ENCODE peak calls at places on chromosomes 11 and 22, in nine cellular contexts. One of them, this sample, is unnamed. For H3K4me1, the result is how much of the 10 kb centered on the place peaks cover.

GRCh38 chr11:77089004-77089545 is 13.6 kb upstream of the OMP start:
- DNase-seq in right lobe of liver: no peak
- DNase-seq in aorta: peak
- DNase-seq in A549: no peak
- DNase-seq in pancreas: no peak
- DNase-seq in effector memory CD4-positive, alpha-beta T cell: no peak
- DNase-seq in stomach: no peak
- DNase-seq in osteoblast: peak
- DNase-seq in breast epithelium: no peak
- DNase-seq in this sample: peak

GRCh38 chr22:33785283-33785991 is 134.8 kb downstream of the LARGE1 start:
- DNase-seq in right lobe of liver: no peak
- DNase-seq in aorta: no peak
- DNase-seq in A549: no peak
- DNase-seq in pancreas: no peak
- DNase-seq in effector memory CD4-positive, alpha-beta T cell: no peak
- DNase-seq in stomach: no peak
- DNase-seq in osteoblast: peak
- DNase-seq in breast epithelium: no peak
- DNase-seq in this sample: no peak

GRCh38 chr22:50481440-50482106 is at the start of gene ADM2:
- DNase-seq in right lobe of liver: no peak
- DNase-seq in aorta: peak
- DNase-seq in A549: peak
- DNase-seq in pancreas: peak
- DNase-seq in effector memory CD4-positive, alpha-beta T cell: peak
- DNase-seq in stomach: peak
- DNase-seq in osteoblast: peak
- DNase-seq in breast epithelium: no peak
- DNase-seq in this sample: no peak

GRCh38 chr22:17974703-17975372 is 49.5 kb downstream of the MICAL3 start:
- DNase-seq in right lobe of liver: no peak
- DNase-seq in aorta: no peak
- DNase-seq in A549: no peak
- DNase-seq in pancreas: no peak
- DNase-seq in effector memory CD4-positive, alpha-beta T cell: no peak
- DNase-seq in stomach: no peak
- DNase-seq in osteoblast: no peak
- DNase-seq in breast epithelium: no peak
- DNase-seq in this sample: no peak

GRCh38 chr11:76781046-76781801 is 1.9 kb upstream of the TSKU start:
- DNase-seq in right lobe of liver: peak
- DNase-seq in aorta: peak
- DNase-seq in A549: no peak
- DNase-seq in pancreas: no peak
- DNase-seq in effector memory CD4-positive, alpha-beta T cell: no peak
- DNase-seq in stomach: no peak
- DNase-seq in osteoblast: no peak
- DNase-seq in breast epithelium: no peak
- DNase-seq in this sample: no peak

GRCh38 chr11:115322553-115323203 is 181.5 kb downstream of the CADM1 start:
- DNase-seq in right lobe of liver: no peak
- DNase-seq in aorta: no peak
- DNase-seq in A549: no peak
- DNase-seq in pancreas: no peak
- DNase-seq in effector memory CD4-positive, alpha-beta T cell: no peak
- DNase-seq in stomach: no peak
- DNase-seq in osteoblast: no peak
- DNase-seq in breast epithelium: no peak
- DNase-seq in this sample: no peak

GRCh38 chr22:27043246-27043645 is 385.9 kb downstream of the MIAT start:
- DNase-seq in right lobe of liver: no peak
- DNase-seq in aorta: no peak
- DNase-seq in A549: no peak
- DNase-seq in pancreas: no peak
- DNase-seq in effector memory CD4-positive, alpha-beta T cell: no peak
- DNase-seq in stomach: no peak
- DNase-seq in osteoblast: no peak
- DNase-seq in breast epithelium: no peak
- DNase-seq in this sample: no peak

GRCh38 chr11:2325719-2326118 is 23.9 kb downstream of the TSPAN32 start:
- DNase-seq in right lobe of liver: peak
- DNase-seq in aorta: no peak
- DNase-seq in A549: no peak
- DNase-seq in pancreas: no peak
- DNase-seq in effector memory CD4-positive, alpha-beta T cell: no peak
- DNase-seq in stomach: no peak
- DNase-seq in osteoblast: peak
- DNase-seq in breast epithelium: peak
- DNase-seq in this sample: no peak

GRCh38 chr22:17161991-17162390 is 2.9 kb upstream of the HDHD5 start:
- DNase-seq in right lobe of liver: no peak
- DNase-seq in aorta: no peak
- DNase-seq in A549: no peak
- DNase-seq in pancreas: no peak
- DNase-seq in effector memory CD4-positive, alpha-beta T cell: no peak
- DNase-seq in stomach: no peak
- DNase-seq in osteoblast: no peak
- DNase-seq in breast epithelium: no peak
- DNase-seq in this sample: no peak

GRCh38 chr11:76170473-76170872 is 35.8 kb downstream of the WNT11 start:
- DNase-seq in right lobe of liver: no peak
- DNase-seq in aorta: no peak
- DNase-seq in A549: no peak
- DNase-seq in pancreas: no peak
- DNase-seq in effector memory CD4-positive, alpha-beta T cell: no peak
- DNase-seq in stomach: no peak
- DNase-seq in osteoblast: no peak
- DNase-seq in breast epithelium: no peak
- DNase-seq in this sample: no peak

GRCh38 chr11:111344032-111344431 is 35.0 kb downstream of the POU2AF1 start:
- DNase-seq in right lobe of liver: no peak
- DNase-seq in aorta: peak
- DNase-seq in A549: no peak
- DNase-seq in pancreas: no peak
- DNase-seq in effector memory CD4-positive, alpha-beta T cell: no peak
- DNase-seq in stomach: no peak
- DNase-seq in osteoblast: no peak
- DNase-seq in breast epithelium: no peak
- DNase-seq in this sample: no peak

GRCh38 chr22:19807914-19808872 is 46.5 kb downstream of the GNB1L start:
- DNase-seq in right lobe of liver: peak
- DNase-seq in aorta: peak
- DNase-seq in A549: no peak
- DNase-seq in pancreas: no peak
- DNase-seq in effector memory CD4-positive, alpha-beta T cell: no peak
- DNase-seq in stomach: no peak
- DNase-seq in osteoblast: peak
- DNase-seq in breast epithelium: no peak
- DNase-seq in this sample: no peak

GRCh38 chr11:125072210-125072960 is 9.3 kb downstream of the SLC37A2 start:
- DNase-seq in right lobe of liver: no peak
- DNase-seq in aorta: no peak
- DNase-seq in A549: no peak
- DNase-seq in pancreas: peak
- DNase-seq in effector memory CD4-positive, alpha-beta T cell: no peak
- DNase-seq in stomach: no peak
- DNase-seq in osteoblast: no peak
- DNase-seq in breast epithelium: no peak
- DNase-seq in this sample: no peak

GRCh38 chr22:37581534-37581933 is 1.6 kb upstream of the LGALS2 start:
- DNase-seq in right lobe of liver: peak
- DNase-seq in aorta: peak
- DNase-seq in A549: no peak
- DNase-seq in pancreas: peak
- DNase-seq in effector memory CD4-positive, alpha-beta T cell: no peak
- DNase-seq in stomach: peak
- DNase-seq in osteoblast: no peak
- DNase-seq in breast epithelium: peak
- DNase-seq in this sample: no peak

GRCh38 chr22:29883045-29883830 is at the start of gene MTMR3:
- DNase-seq in right lobe of liver: peak
- DNase-seq in aorta: peak
- DNase-seq in A549: peak
- DNase-seq in pancreas: peak
- DNase-seq in effector memory CD4-positive, alpha-beta T cell: peak
- DNase-seq in stomach: peak
- DNase-seq in osteoblast: peak
- DNase-seq in breast epithelium: peak
- DNase-seq in this sample: peak

GRCh38 chr11:19433367-19433766 is 192.6 kb upstream of the E2F8 start:
- DNase-seq in right lobe of liver: no peak
- DNase-seq in aorta: no peak
- DNase-seq in A549: no peak
- DNase-seq in pancreas: no peak
- DNase-seq in effector memory CD4-positive, alpha-beta T cell: no peak
- DNase-seq in stomach: no peak
- DNase-seq in osteoblast: no peak
- DNase-seq in breast epithelium: no peak
- DNase-seq in this sample: no peak

GRCh38 chr22:35619336-35620094 is 2.4 kb upstream of the MB start:
- DNase-seq in right lobe of liver: no peak
- DNase-seq in aorta: no peak
- DNase-seq in A549: no peak
- DNase-seq in pancreas: no peak
- DNase-seq in effector memory CD4-positive, alpha-beta T cell: no peak
- DNase-seq in stomach: no peak
- DNase-seq in osteoblast: no peak
- DNase-seq in breast epithelium: no peak
- DNase-seq in this sample: no peak

GRCh38 chr22:35618427-35619223 is 1.5 kb upstream of the MB start:
- DNase-seq in right lobe of liver: no peak
- DNase-seq in aorta: no peak
- DNase-seq in A549: no peak
- DNase-seq in pancreas: no peak
- DNase-seq in effector memory CD4-positive, alpha-beta T cell: no peak
- DNase-seq in stomach: no peak
- DNase-seq in osteoblast: no peak
- DNase-seq in breast epithelium: no peak
- DNase-seq in this sample: no peak

GRCh38 chr22:35621446-35621845 is 4.3 kb upstream of the MB start:
- DNase-seq in right lobe of liver: no peak
- DNase-seq in aorta: no peak
- DNase-seq in A549: no peak
- DNase-seq in pancreas: no peak
- DNase-seq in effector memory CD4-positive, alpha-beta T cell: no peak
- DNase-seq in stomach: no peak
- DNase-seq in osteoblast: no peak
- DNase-seq in breast epithelium: no peak
- DNase-seq in this sample: no peak

GRCh38 chr22:35622132-35622913 is 5.2 kb upstream of the MB start:
- DNase-seq in right lobe of liver: peak
- DNase-seq in aorta: no peak
- DNase-seq in A549: no peak
- DNase-seq in pancreas: peak
- DNase-seq in effector memory CD4-positive, alpha-beta T cell: no peak
- DNase-seq in stomach: peak
- DNase-seq in osteoblast: no peak
- DNase-seq in breast epithelium: peak
- DNase-seq in this sample: no peak

GRCh38 chr22:35620624-35621245 is 3.6 kb upstream of the MB start:
- DNase-seq in right lobe of liver: no peak
- DNase-seq in aorta: no peak
- DNase-seq in A549: no peak
- DNase-seq in pancreas: no peak
- DNase-seq in effector memory CD4-positive, alpha-beta T cell: no peak
- DNase-seq in stomach: no peak
- DNase-seq in osteoblast: no peak
- DNase-seq in breast epithelium: no peak
- DNase-seq in this sample: no peak
- H3K4me1 ChIP-seq in right lobe of liver: under half
- H3K4me1 ChIP-seq in aorta: under half
- H3K4me1 ChIP-seq in A549: under half
- H3K4me1 ChIP-seq in pancreas: under half
- H3K4me1 ChIP-seq in effector memory CD4-positive, alpha-beta T cell: under half
- H3K4me1 ChIP-seq in stomach: under half
- H3K4me1 ChIP-seq in osteoblast: under half
- H3K4me1 ChIP-seq in breast epithelium: under half
- H3K4me1 ChIP-seq in this sample: under half

DNA sequence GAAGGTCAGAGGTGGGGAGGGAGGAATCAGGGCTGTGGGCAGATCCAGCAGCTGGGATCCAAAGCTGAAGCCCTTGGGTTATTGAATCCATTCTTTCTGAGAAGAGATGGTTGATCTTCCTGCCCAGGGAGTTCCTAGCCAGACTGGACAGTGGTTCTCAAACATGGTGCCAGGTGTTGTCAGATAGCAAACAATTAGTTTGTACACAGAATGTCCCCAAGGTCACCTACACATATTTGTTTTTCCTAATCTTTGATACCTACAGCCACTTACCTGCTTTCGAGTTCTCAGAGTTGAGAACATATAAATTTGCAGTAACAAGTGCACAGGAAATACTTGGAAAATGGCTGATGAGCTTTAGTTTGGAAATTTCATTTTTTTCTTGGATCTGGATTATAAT is 54.5 kb downstream of the BMAL1 start:
- DNase-seq in right lobe of liver: no peak
- DNase-seq in aorta: no peak
- DNase-seq in A549: no peak
- DNase-seq in pancreas: no peak
- DNase-seq in effector memory CD4-positive, alpha-beta T cell: no peak
- DNase-seq in stomach: no peak
- DNase-seq in osteoblast: no peak
- DNase-seq in breast epithelium: no peak
- DNase-seq in this sample: no peak
- H3K4me1 ChIP-seq in right lobe of liver: under half
- H3K4me1 ChIP-seq in aorta: under half
- H3K4me1 ChIP-seq in A549: half or more
- H3K4me1 ChIP-seq in pancreas: under half
- H3K4me1 ChIP-seq in effector memory CD4-positive, alpha-beta T cell: under half
- H3K4me1 ChIP-seq in stomach: under half
- H3K4me1 ChIP-seq in osteoblast: under half
- H3K4me1 ChIP-seq in breast epithelium: under half
- H3K4me1 ChIP-seq in this sample: half or more

GRCh38 chr11:35180311-35181233 is 41.6 kb downstream of the CD44 start:
- DNase-seq in right lobe of liver: no peak
- DNase-seq in aorta: no peak
- DNase-seq in A549: no peak
- DNase-seq in pancreas: no peak
- DNase-seq in effector memory CD4-positive, alpha-beta T cell: no peak
- DNase-seq in stomach: no peak
- DNase-seq in osteoblast: peak
- DNase-seq in breast epithelium: no peak
- DNase-seq in this sample: no peak
- H3K4me1 ChIP-seq in right lobe of liver: under half
- H3K4me1 ChIP-seq in aorta: under half
- H3K4me1 ChIP-seq in A549: under half
- H3K4me1 ChIP-seq in pancreas: under half
- H3K4me1 ChIP-seq in effector memory CD4-positive, alpha-beta T cell: half or more
- H3K4me1 ChIP-seq in stomach: under half
- H3K4me1 ChIP-seq in osteoblast: half or more
- H3K4me1 ChIP-seq in breast epithelium: under half
- H3K4me1 ChIP-seq in this sample: under half

GRCh38 chr22:22032906-22033802 is 50.6 kb upstream of the TOP3B start:
- DNase-seq in right lobe of liver: no peak
- DNase-seq in aorta: no peak
- DNase-seq in A549: no peak
- DNase-seq in pancreas: no peak
- DNase-seq in effector memory CD4-positive, alpha-beta T cell: no peak
- DNase-seq in stomach: no peak
- DNase-seq in osteoblast: no peak
- DNase-seq in breast epithelium: no peak
- DNase-seq in this sample: no peak
- H3K4me1 ChIP-seq in right lobe of liver: under half
- H3K4me1 ChIP-seq in aorta: under half
- H3K4me1 ChIP-seq in A549: under half
- H3K4me1 ChIP-seq in pancreas: under half
- H3K4me1 ChIP-seq in effector memory CD4-positive, alpha-beta T cell: under half
- H3K4me1 ChIP-seq in stomach: under half
- H3K4me1 ChIP-seq in osteoblast: under half
- H3K4me1 ChIP-seq in breast epithelium: under half
- H3K4me1 ChIP-seq in this sample: under half

GRCh38 chr11:35061516-35062440 is 77.2 kb upstream of the CD44 start:
- DNase-seq in right lobe of liver: no peak
- DNase-seq in aorta: no peak
- DNase-seq in A549: no peak
- DNase-seq in pancreas: no peak
- DNase-seq in effector memory CD4-positive, alpha-beta T cell: no peak
- DNase-seq in stomach: no peak
- DNase-seq in osteoblast: no peak
- DNase-seq in breast epithelium: no peak
- DNase-seq in this sample: no peak
- H3K4me1 ChIP-seq in right lobe of liver: under half
- H3K4me1 ChIP-seq in aorta: under half
- H3K4me1 ChIP-seq in A549: under half
- H3K4me1 ChIP-seq in pancreas: under half
- H3K4me1 ChIP-seq in effector memory CD4-positive, alpha-beta T cell: under half
- H3K4me1 ChIP-seq in stomach: under half
- H3K4me1 ChIP-seq in osteoblast: under half
- H3K4me1 ChIP-seq in breast epithelium: under half
- H3K4me1 ChIP-seq in this sample: under half